ENCODE peak calls at places on chromosomes 7 and 10, in nine cellular contexts. X is naive B cell; S is HT1080; G is NCI-H1417; B is activated CD4-positive, CD25-positive, alpha-beta regulatory T cell; F is ACHN; E is activated naive CD4-positive, alpha-beta T cell treated with anti-CD3 and anti-CD28 coated beads, Interleukin-2, amount 50 U/mL, for 72 hours; Z is non-pigmented ciliary epithelial cell; H is RPMI7951. L is an unnamed sample.

GRCh38 chr10:4120454-4120853 is 335.4 kb upstream of the KLF6 start:
- DNase-seq in B (no peak), X (no peak), F (no peak), E (no peak), Z (no peak), S (no peak), G (no peak), H (no peak), L (no peak)

GRCh38 chr7:107384025-107384424 is 85.8 kb upstream of the GPR22 start:
- DNase-seq in X (no peak), B (no peak), G (no peak), Z (no peak), H (no peak), F (no peak), S (no peak), E (no peak), L (no peak)

GRCh38 chr10:17872191-17873091 is 63.3 kb downstream of the MRC1 start:
- DNase-seq in S (peak), Z (no peak), E (no peak), F (peak), H (peak), G (no peak), B (no peak), X (no peak), L (no peak)

GRCh38 chr10:16828731-16829175 is 11.5 kb upstream of the RSU1 start:
- DNase-seq in H (peak), G (no peak), X (no peak), B (no peak), Z (peak), E (no peak), F (no peak), S (peak), L (no peak)

GRCh38 chr10:87794285-87794684 is 23.7 kb downstream of the ATAD1 start:
- DNase-seq in S (no peak), Z (no peak), H (peak), X (no peak), E (no peak), G (no peak), B (no peak), F (no peak), L (no peak)

GRCh38 chr10:132297521-132297920 is 10.2 kb downstream of the STK32C start:
- DNase-seq in G (peak), S (no peak), E (no peak), B (no peak), X (no peak), Z (no peak), F (no peak), H (no peak), L (no peak)

GRCh38 chr10:11476035-11476434 is 135.4 kb downstream of the USP6NL start:
- DNase-seq in E (no peak), F (no peak), H (peak), G (no peak), B (no peak), X (no peak), Z (no peak), S (no peak), L (no peak)

GRCh38 chr10:29454250-29454649 is 165.4 kb downstream of the LYZL1 start:
- DNase-seq in S (no peak), F (no peak), E (no peak), X (no peak), B (no peak), G (no peak), H (no peak), Z (no peak), L (no peak)

GRCh38 chr7:107353701-107354100 is 116.2 kb upstream of the GPR22 start:
- DNase-seq in E (no peak), H (no peak), X (no peak), B (no peak), Z (peak), F (no peak), S (no peak), G (no peak), L (no peak)

GRCh38 chr7:13327669-13328068 is 640.2 kb downstream of the ARL4A start:
- DNase-seq in B (no peak), G (no peak), Z (no peak), F (no peak), H (no peak), S (no peak), E (no peak), X (no peak), L (no peak)

GRCh38 chr7:28149291-28150101 is 31.1 kb downstream of the JAZF1 start:
- DNase-seq in B (no peak), H (no peak), E (no peak), G (no peak), Z (no peak), F (no peak), X (peak), S (no peak), L (no peak)